ENCODE peak calls at places on chromosomes 2 and 18, in nine cellular contexts. I, T, G, O, C, A, M, E and S are unnamed samples. For H3K4me1, the result is how much of the 10 kb centered on the place peaks cover.

GRCh38 chr18:13110559-13110958 is 108.0 kb upstream of the LDLRAD4 start:
- DNase-seq in T (no peak), G (no peak), E (no peak), M (no peak), C (no peak), I (no peak), O (no peak), A (no peak), S (no peak)

GRCh38 chr2:241882090-241882625 is 12.6 kb downstream of the RTP5 start:
- DNase-seq in G (peak), I (peak), E (no peak), C (no peak), T (no peak), A (peak), M (peak), O (peak), S (peak)

GRCh38 chr2:218097975-218098374 is 27.9 kb upstream of the CXCR2 start:
- DNase-seq in E (no peak), G (no peak), A (no peak), I (no peak), T (no peak), C (no peak), M (no peak), O (no peak), S (no peak)

GRCh38 chr18:37282386-37283037 is 283.1 kb downstream of the CELF4 start:
- DNase-seq in T (no peak), O (no peak), I (no peak), E (no peak), G (peak), C (peak), M (peak), A (no peak), S (no peak)

GRCh38 chr18:66735933-66736332 is 132.0 kb upstream of the CDH19 start:
- DNase-seq in G (no peak), C (no peak), A (no peak), M (no peak), O (no peak), T (no peak), E (no peak), I (no peak), S (no peak)

GRCh38 chr2:11871421-11871820 is 125.0 kb downstream of the LPIN1 start:
- DNase-seq in M (no peak), I (no peak), G (no peak), A (no peak), C (no peak), T (no peak), O (no peak), E (no peak), S (no peak)

GRCh38 chr2:11080253-11081115 is 74.8 kb upstream of the SLC66A3 start:
- DNase-seq in T (no peak), I (no peak), A (no peak), G (no peak), E (peak), O (no peak), C (peak), M (no peak), S (no peak)

GRCh38 chr2:21890041-21890440 is 766.3 kb downstream of the TDRD15 start:
- DNase-seq in C (no peak), G (no peak), T (no peak), I (no peak), E (no peak), M (no peak), O (no peak), A (no peak), S (no peak)

GRCh38 chr2:74814102-74814501 is 19.8 kb upstream of the HK2 start:
- DNase-seq in M (no peak), T (no peak), G (no peak), O (no peak), E (no peak), I (no peak), C (no peak), A (no peak), S (no peak)

GRCh38 chr2:68385232-68385906 is 20.3 kb downstream of the PLEK start:
- DNase-seq in C (no peak), I (no peak), M (no peak), A (no peak), E (no peak), T (no peak), G (no peak), O (no peak), S (no peak)

GRCh38 chr2:163405298-163405697 is 330.5 kb downstream of the FIGN start:
- DNase-seq in M (no peak), I (no peak), C (no peak), T (no peak), G (no peak), O (no peak), A (no peak), E (no peak), S (no peak)

GRCh38 chr18:59514193-59514592 is 155.1 kb upstream of the LMAN1 start:
- DNase-seq in T (no peak), G (no peak), E (peak), M (no peak), C (no peak), O (peak), I (no peak), A (peak), S (no peak)

GRCh38 chr2:201674794-201675193 is 23.6 kb downstream of the MPP4 start:
- DNase-seq in G (no peak), T (no peak), M (no peak), I (no peak), O (no peak), C (no peak), A (no peak), E (no peak), S (no peak)

GRCh38 chr2:205741256-205741978 is 59.1 kb downstream of the NRP2 start:
- DNase-seq in I (no peak), E (no peak), O (no peak), M (no peak), C (no peak), T (no peak), G (no peak), A (no peak), S (peak)

GRCh38 chr2:42029639-42030195 is 18.1 kb upstream of the PKDCC start:
- DNase-seq in O (no peak), C (no peak), E (no peak), A (no peak), I (no peak), T (no peak), G (no peak), M (no peak), S (no peak)

GRCh38 chr2:97868986-97869721 is 126.6 kb downstream of the TMEM131 start:
- DNase-seq in A (no peak), T (no peak), C (peak), O (peak), E (peak), I (no peak), G (no peak), M (no peak), S (peak)

GRCh38 chr2:1501991-1502390 is 88.7 kb downstream of the TPO start:
- DNase-seq in C (no peak), E (no peak), G (no peak), O (no peak), M (no peak), T (peak), I (no peak), A (no peak), S (no peak)

GRCh38 chr2:96874099-96874831 is 4.4 kb upstream of the SEMA4C start:
- DNase-seq in T (no peak), A (no peak), E (no peak), I (no peak), M (no peak), G (no peak), O (no peak), C (no peak), S (no peak)

GRCh38 chr2:173288561-173288960 is 66.1 kb upstream of the CDCA7 start:
- DNase-seq in T (no peak), G (no peak), I (no peak), O (no peak), M (no peak), A (no peak), E (no peak), C (no peak), S (no peak)

GRCh38 chr18:76592981-76593381 is 97.9 kb upstream of the ZNF516 start:
- DNase-seq in T (no peak), E (no peak), C (no peak), G (no peak), A (no peak), M (no peak), I (no peak), O (no peak), S (no peak)

GRCh38 chr2:177767768-177768167 is 304.8 kb downstream of the PDE11A start:
- DNase-seq in E (no peak), T (no peak), C (no peak), M (no peak), O (no peak), A (no peak), G (no peak), I (no peak), S (no peak)
- TF ChIP-seq CTCF in E (no peak), T (no peak), C (no peak), M (peak), O (no peak), A (no peak), G (no peak), I (no peak), S (no peak)

DNA sequence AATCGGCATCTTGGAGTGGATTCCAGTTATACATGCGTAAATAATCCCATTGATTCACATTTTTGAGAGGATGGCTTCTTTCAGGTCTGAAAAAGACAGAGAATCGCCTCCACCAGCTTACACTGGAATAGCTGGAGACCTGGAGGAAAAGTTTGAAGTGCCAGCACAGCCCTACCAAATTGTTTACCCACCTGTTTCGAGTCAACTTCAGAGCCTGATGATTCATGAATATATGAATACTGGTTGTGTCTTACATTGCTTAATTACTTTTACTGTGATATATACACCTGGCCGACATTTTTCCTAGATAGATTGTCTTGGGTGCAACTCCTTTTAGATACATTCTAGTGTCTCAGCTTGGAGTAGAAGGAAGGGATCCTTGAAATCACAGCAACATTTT is 335 bp upstream of the NCKAP5 start:
- DNase-seq in G (no peak), E (no peak), C (no peak), O (no peak), T (no peak), M (no peak), A (no peak), I (no peak), S (no peak)
- H3K4me1 ChIP-seq in G (under half), E (under half), C (under half), O (under half), T (under half), M (under half), A (under half), I (under half), S (under half)

DNA sequence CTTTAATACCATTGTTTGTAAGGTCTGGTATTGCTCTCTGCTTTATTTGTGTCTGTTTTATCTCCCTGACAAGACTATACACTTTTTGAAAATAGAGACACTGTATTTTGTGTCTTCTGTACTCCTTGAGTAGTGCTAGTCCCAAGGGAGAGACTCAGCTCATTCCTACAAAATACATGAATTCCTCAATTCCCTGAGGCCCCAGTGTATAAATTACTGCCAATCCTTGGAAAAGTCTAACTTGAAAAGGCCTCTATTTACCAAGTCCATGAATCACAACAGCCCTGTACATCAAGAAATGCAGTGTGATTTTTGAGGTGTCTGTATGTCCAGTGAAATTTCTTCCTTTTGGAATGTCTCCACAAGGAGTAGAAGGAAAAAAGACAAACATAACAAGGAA is 34.9 kb upstream of the NEDD4L start:
- DNase-seq in G (no peak), O (no peak), C (no peak), E (no peak), M (no peak), I (no peak), A (no peak), T (no peak), S (no peak)
- TF ChIP-seq CTCF in G (no peak), O (no peak), C (no peak), E (no peak), M (no peak), I (no peak), A (no peak), T (no peak), S (no peak)

GRCh38 chr2:230721712-230722111 is 9.1 kb downstream of the CAB39 start:
- DNase-seq in G (no peak), T (no peak), M (no peak), E (no peak), C (no peak), A (no peak), I (no peak), O (no peak), S (no peak)

GRCh38 chr2:230716588-230716987 is 3.9 kb downstream of the CAB39 start:
- DNase-seq in M (no peak), C (no peak), T (no peak), A (no peak), I (no peak), O (no peak), E (no peak), G (no peak), S (no peak)

GRCh38 chr2:230722207-230722606 is 9.6 kb downstream of the CAB39 start:
- DNase-seq in C (no peak), M (no peak), I (no peak), E (no peak), G (no peak), T (no peak), A (no peak), O (no peak), S (no peak)

GRCh38 chr2:230717595-230717994 is 5.0 kb downstream of the CAB39 start:
- DNase-seq in G (no peak), C (no peak), T (no peak), M (no peak), E (no peak), I (no peak), O (no peak), A (no peak), S (no peak)

DNA sequence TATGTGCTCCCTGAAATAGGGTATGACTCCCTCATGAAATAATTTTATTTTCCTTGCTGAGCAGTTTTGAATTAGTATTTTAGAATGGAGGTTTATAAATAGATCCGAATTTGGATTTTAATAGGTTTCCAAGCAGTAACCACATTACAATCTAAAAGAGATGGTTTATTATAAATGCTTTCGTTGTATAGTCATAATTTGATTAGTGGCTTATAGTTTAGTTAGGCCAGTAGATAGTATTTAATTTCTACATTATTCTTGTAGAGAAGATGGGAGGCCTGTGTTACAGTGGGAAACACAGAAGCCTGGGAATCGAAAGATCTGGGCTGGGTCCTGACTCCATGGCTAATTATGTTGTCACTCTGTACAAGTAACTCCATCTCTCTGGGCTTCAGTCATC is 6.7 kb downstream of the CAB39 start:
- DNase-seq in T (no peak), E (no peak), M (no peak), A (no peak), O (no peak), I (no peak), G (no peak), C (no peak), S (no peak)
- H3K4me1 ChIP-seq in T (half or more), E (under half), M (under half), A (under half), O (half or more), I (under half), G (under half), C (under half), S (under half)

GRCh38 chr18:48839819-48840490 is 110.8 kb downstream of the SMAD7 start:
- DNase-seq in O (no peak), T (peak), C (no peak), E (no peak), I (no peak), M (no peak), A (no peak), G (no peak), S (no peak)
- TF ChIP-seq CTCF in O (no peak), T (no peak), C (no peak), E (no peak), I (no peak), M (no peak), A (no peak), G (no peak), S (no peak)